ENCODE peak calls at places on chromosomes 11 and 22, in seven cellular contexts. Q is HepG2, X is DND-41, C is HCT116, V is PC-3, G is IMR-90, F is fibroblast of lung. J is an unnamed sample.
A peak's percentile ranks its signal among the peaks of the same experiment; 100 is the strongest.

GRCh38 chr22:28730146-28730545 is 11.5 kb downstream of the CHEK2 start:
- DNase-seq in V (no peak), G (no peak), F (no peak), X (no peak), C (no peak), Q (no peak), J (no peak)

GRCh38 chr22:27412866-27413445 is 388.6 kb downstream of the MN1 start:
- DNase-seq in V (no peak), Q (no peak), F (no peak), G (no peak), C (no peak), X (no peak), J (no peak)

GRCh38 chr22:47094861-47095330 is 332.4 kb downstream of the TBC1D22A start:
- DNase-seq in V (peak; percentile 19), G (no peak), Q (no peak), X (no peak), F (peak; percentile 53), C (no peak), J (no peak)

GRCh38 chr11:1785749-1786261 is 22.1 kb upstream of the CTSD start:
- DNase-seq in V (no peak), F (no peak), Q (no peak), C (no peak), G (no peak), X (no peak), J (no peak)

GRCh38 chr11:15663778-15664218 is 549.1 kb downstream of the INSC start:
- DNase-seq in G (no peak), C (no peak), F (no peak), V (no peak), Q (no peak), X (no peak), J (peak; percentile 11)

GRCh38 chr11:13339196-13340153 is 61.9 kb downstream of the BMAL1 start:
- DNase-seq in V (peak; percentile 75), X (peak; percentile 33), F (peak; percentile 99), C (no peak), Q (no peak), G (peak; percentile 98), J (no peak)

GRCh38 chr22:21030032-21030431 is 2.3 kb downstream of the SLC7A4 start:
- DNase-seq in V (no peak), C (no peak), Q (no peak), F (no peak), G (no peak), X (no peak), J (no peak)

GRCh38 chr11:70423523-70424505 is 25.5 kb downstream of the CTTN start:
- DNase-seq in F (peak; percentile 86), G (peak; percentile 91), X (no peak), C (no peak), V (peak; percentile 62), Q (peak; percentile 50), J (no peak)

GRCh38 chr11:134412508-134413333 is 679 bp upstream of the B3GAT1 start:
- DNase-seq in C (no peak), V (no peak), X (no peak), Q (no peak), G (no peak), F (no peak), J (no peak)

GRCh38 chr11:19832901-19833300 is 120.3 kb downstream of the NAV2 start:
- DNase-seq in G (no peak), C (no peak), X (no peak), Q (no peak), F (no peak), V (no peak), J (no peak)

DNA sequence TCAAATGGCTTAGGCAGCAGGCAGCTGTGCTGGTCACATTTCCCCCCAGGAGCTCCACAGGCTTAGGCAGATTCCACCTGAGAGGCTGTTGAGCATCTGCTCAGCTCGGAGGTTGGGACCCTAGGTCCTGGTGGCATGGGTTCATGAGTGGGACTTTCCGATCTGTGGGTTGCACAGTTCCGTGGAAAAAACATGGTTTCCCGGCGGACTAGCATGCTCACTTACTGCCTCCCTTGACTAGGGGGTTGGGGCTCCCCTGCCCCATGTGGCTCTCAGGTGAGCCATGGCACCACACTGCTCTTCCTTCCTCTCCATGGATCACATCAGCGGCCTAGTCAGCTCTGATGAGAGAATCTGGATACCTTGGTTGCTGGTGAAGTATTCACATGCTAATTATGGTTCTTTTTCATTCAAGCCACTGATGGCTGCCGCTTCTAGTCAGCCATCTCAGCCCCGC is 685.1 kb downstream of the METTL15 start:
- DNase-seq in V (no peak), F (no peak), Q (no peak), G (no peak), X (no peak), C (no peak), J (no peak)
- H3K4me1 ChIP-seq in V (peaks cover 11% of the 10 kb centered on the region), F (no peaks in the 10 kb centered on the region), Q (no peaks in the 10 kb centered on the region), G (peaks cover 2% of the 10 kb centered on the region), X (no peaks in the 10 kb centered on the region), C (no peaks in the 10 kb centered on the region), J (no peaks in the 10 kb centered on the region)

GRCh38 chr11:63611395-63611747 is 2.9 kb downstream of the PLAAT3 start:
- DNase-seq in G (no peak), C (no peak), X (no peak), V (no peak), Q (no peak), F (no peak), J (no peak)

GRCh38 chr11:63614136-63614664 is at the start of gene PLAAT3:
- DNase-seq in X (no peak), C (peak; percentile 36), G (no peak), F (peak; percentile 48), Q (no peak), V (peak; percentile 77), J (peak; percentile 73)

GRCh38 chr11:63612181-63612580 is 2.1 kb downstream of the PLAAT3 start:
- DNase-seq in V (no peak), X (no peak), G (no peak), Q (no peak), C (no peak), F (no peak), J (no peak)

GRCh38 chr11:63610604-63611394 is 3.4 kb downstream of the PLAAT3 start:
- DNase-seq in V (no peak), G (no peak), Q (no peak), X (no peak), C (no peak), F (no peak), J (no peak)

DNA sequence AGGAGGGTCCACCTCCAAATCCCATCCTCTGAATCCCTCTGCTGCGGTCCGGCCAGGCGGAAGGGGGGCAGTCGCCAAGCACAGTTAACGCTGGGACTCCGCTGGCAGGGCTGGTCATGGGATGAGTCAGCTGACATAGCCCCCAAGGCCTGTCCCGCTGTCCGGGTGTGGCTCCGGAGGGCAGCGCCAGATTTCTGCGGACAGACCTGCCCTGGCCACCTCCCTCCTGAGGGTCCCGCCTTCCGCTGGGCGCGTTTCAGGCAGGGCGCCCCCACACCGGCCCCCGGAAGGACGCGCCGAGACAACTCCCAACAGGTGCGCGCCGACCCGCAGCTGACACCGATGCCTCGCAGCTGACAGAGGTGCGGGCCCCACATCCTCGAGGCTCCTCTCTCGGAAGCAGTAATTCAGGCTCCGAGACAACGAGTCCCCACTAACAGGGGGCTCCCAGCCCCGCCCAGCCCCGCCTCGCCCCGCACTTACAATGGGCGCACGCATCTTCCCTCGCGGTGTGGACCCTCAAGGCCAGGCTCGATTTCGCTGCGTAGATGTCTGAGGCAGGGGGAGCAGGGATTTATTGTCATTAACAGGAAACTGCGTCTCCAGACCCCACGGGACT is 607 bp downstream of the PLAAT3 start:
- DNase-seq in Q (no peak), G (no peak), C (no peak), V (peak; percentile 34), F (no peak), X (no peak), J (peak; percentile 40)
- H3K9ac ChIP-seq in Q (no peak overlapping the region), G (peak overlapping the region; percentile 25), C (peak overlapping the region; percentile 46), V (peak overlapping the region; percentile 61), F (peak overlapping the region; percentile 32), X (no peak overlapping the region), J (peak overlapping the region; percentile 84)

GRCh38 chr22:25751174-25751581 is 9.2 kb downstream of the MYO18B start:
- DNase-seq in G (no peak), X (no peak), Q (no peak), V (no peak), C (no peak), F (no peak), J (no peak)

GRCh38 chr22:25749420-25750169 is 7.6 kb downstream of the MYO18B start:
- DNase-seq in Q (no peak), F (no peak), G (no peak), C (no peak), X (no peak), V (no peak), J (no peak)

GRCh38 chr22:25748704-25749103 is 6.7 kb downstream of the MYO18B start:
- DNase-seq in X (no peak), C (no peak), F (no peak), G (no peak), Q (peak; percentile 69), V (no peak), J (peak; percentile 54)

GRCh38 chr22:25752615-25753214 is 10.7 kb downstream of the MYO18B start:
- DNase-seq in V (no peak), F (no peak), X (no peak), Q (no peak), C (no peak), G (no peak), J (no peak)

GRCh38 chr22:25750569-25751173 is 8.7 kb downstream of the MYO18B start:
- DNase-seq in G (no peak), C (no peak), V (no peak), X (no peak), F (no peak), Q (no peak), J (no peak)
- H3K4me1 ChIP-seq in G (peaks cover 4% of the 10 kb centered on the region), C (peaks cover 12% of the 10 kb centered on the region), V (no peaks in the 10 kb centered on the region), X (no peaks in the 10 kb centered on the region), F (peaks cover 12% of the 10 kb centered on the region), Q (peaks cover 37% of the 10 kb centered on the region), J (no peaks in the 10 kb centered on the region)

GRCh38 chr11:10488121-10488580 is 33.1 kb downstream of the AMPD3 start:
- DNase-seq in V (peak; percentile 88), G (peak; percentile 11), C (peak; percentile 86), Q (no peak), F (no peak), X (no peak), J (peak; percentile 56)
- H3K9ac ChIP-seq in V (no peak overlapping the region), G (no peak overlapping the region), C (peak overlapping the region; percentile 60), Q (no peak overlapping the region), F (no peak overlapping the region), X (no peak overlapping the region), J (no peak overlapping the region)